ENCODE peak calls at places on chromosomes 5 and 9, in eight cellular contexts. L is AG10803, S is uterus, R is cardiac fibroblast, Z is HFF-Myc, D is BE2C, G is tibial artery, F is K562. V is an unnamed sample.

GRCh38 chr5:67623078-67623477 is 426.5 kb upstream of the CD180 start:
- DNase-seq in F (no peak), D (no peak), G (no peak), R (no peak), Z (no peak), S (no peak), L (no peak), V (no peak)

GRCh38 chr5:77560677-77561263 is 68.7 kb upstream of the WDR41 start:
- DNase-seq in Z (peak; percentile 21), F (peak; percentile 15), G (no peak), D (no peak), S (no peak), L (peak; percentile 53), R (peak; percentile 68), V (peak; percentile 23)

GRCh38 chr5:172902497-172903472 is 56.4 kb upstream of the RPL26L1 start:
- DNase-seq in G (peak; percentile 93), Z (no peak), R (peak; percentile 93), D (peak; percentile 55), L (peak; percentile 96), S (peak; percentile 92), F (peak; percentile 81), V (peak; percentile 55)

GRCh38 chr5:55621218-55621617 is 86.5 kb upstream of the PLPP1 start:
- DNase-seq in R (no peak), Z (no peak), G (no peak), S (no peak), L (no peak), D (no peak), F (no peak), V (no peak)

GRCh38 chr5:79853676-79854418 is 137.2 kb downstream of the MTX3 start:
- DNase-seq in Z (no peak), L (no peak), R (no peak), F (no peak), D (no peak), G (no peak), S (no peak), V (no peak)

GRCh38 chr5:16894236-16895057 is 41.6 kb downstream of the MYO10 start:
- DNase-seq in R (peak; percentile 61), L (peak; percentile 73), D (no peak), S (no peak), G (no peak), F (no peak), Z (peak; percentile 72), V (no peak)

GRCh38 chr9:9998491-9999287 is 614.1 kb downstream of the PTPRD start:
- DNase-seq in S (no peak), R (no peak), G (no peak), Z (no peak), F (no peak), L (no peak), D (no peak), V (no peak)

GRCh38 chr9:15293727-15294405 is 13.2 kb downstream of the TTC39B start:
- DNase-seq in L (peak; percentile 56), S (peak; percentile 28), D (no peak), R (peak; percentile 39), Z (no peak), F (no peak), G (no peak), V (no peak)

GRCh38 chr9:129761293-129761900 is 8.6 kb upstream of the PTGES start:
- DNase-seq in L (peak; percentile 94), Z (no peak), D (no peak), F (no peak), R (peak; percentile 86), G (no peak), S (peak; percentile 68), V (no peak)

GRCh38 chr9:97808972-97809371 is 44.1 kb upstream of the FOXE1 start:
- DNase-seq in R (peak; percentile 25), F (no peak), L (no peak), G (no peak), Z (no peak), D (no peak), S (no peak), V (no peak)

GRCh38 chr9:33320568-33321261 is 30.4 kb downstream of the NFX1 start:
- DNase-seq in S (peak; percentile 27), F (no peak), G (no peak), D (no peak), L (peak; percentile 93), Z (peak; percentile 74), R (peak; percentile 94), V (no peak)

GRCh38 chr5:172172912-172173591 is 15.0 kb downstream of the STK10 start:
- DNase-seq in Z (no peak), F (no peak), D (no peak), G (no peak), S (no peak), L (no peak), R (no peak), V (no peak)

GRCh38 chr5:103218164-103218563 is 40.4 kb upstream of the MACIR start:
- DNase-seq in R (peak; percentile 98), G (no peak), Z (no peak), L (peak; percentile 41), S (no peak), F (no peak), D (no peak), V (no peak)

GRCh38 chr5:179837076-179838011 is 16.6 kb downstream of the SQSTM1 start:
- DNase-seq in Z (no peak), S (no peak), R (peak; percentile 35), L (no peak), F (no peak), D (no peak), G (no peak), V (no peak)

GRCh38 chr9:99172129-99173091 is 49.3 kb downstream of the ALG2 start:
- DNase-seq in L (no peak), D (no peak), G (no peak), F (no peak), R (no peak), S (no peak), Z (no peak), V (no peak)

DNA sequence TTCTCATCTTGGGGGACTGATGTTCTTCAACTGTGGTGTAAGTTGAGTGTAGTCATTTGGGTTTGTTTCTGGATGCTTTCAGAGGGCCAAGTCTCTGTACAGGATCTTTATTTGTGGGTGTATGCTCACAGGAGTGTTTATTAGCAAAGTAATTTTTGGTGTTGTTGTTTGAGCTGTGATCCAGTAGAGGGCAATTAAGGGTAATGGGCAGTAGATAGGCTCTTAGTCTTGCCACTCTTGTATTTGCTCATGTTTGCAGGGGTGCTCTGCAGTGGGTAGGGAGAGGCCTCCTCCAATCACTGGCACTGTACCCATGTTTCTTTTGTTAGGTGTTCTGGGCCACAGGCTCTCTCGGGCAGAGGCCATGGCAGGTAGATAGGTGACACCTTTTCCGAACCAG is 45.9 kb upstream of the ITGA2 start:
- DNase-seq in R (no peak), G (no peak), S (no peak), F (no peak), Z (no peak), D (no peak), L (no peak), V (no peak)
- TF ChIP-seq CTCF in R (peak; percentile 38), G (no peak), S (no peak), F (peak; percentile 15), Z (peak; percentile 15), D (peak; percentile 16), L (peak; percentile 30), V (no peak)

DNA sequence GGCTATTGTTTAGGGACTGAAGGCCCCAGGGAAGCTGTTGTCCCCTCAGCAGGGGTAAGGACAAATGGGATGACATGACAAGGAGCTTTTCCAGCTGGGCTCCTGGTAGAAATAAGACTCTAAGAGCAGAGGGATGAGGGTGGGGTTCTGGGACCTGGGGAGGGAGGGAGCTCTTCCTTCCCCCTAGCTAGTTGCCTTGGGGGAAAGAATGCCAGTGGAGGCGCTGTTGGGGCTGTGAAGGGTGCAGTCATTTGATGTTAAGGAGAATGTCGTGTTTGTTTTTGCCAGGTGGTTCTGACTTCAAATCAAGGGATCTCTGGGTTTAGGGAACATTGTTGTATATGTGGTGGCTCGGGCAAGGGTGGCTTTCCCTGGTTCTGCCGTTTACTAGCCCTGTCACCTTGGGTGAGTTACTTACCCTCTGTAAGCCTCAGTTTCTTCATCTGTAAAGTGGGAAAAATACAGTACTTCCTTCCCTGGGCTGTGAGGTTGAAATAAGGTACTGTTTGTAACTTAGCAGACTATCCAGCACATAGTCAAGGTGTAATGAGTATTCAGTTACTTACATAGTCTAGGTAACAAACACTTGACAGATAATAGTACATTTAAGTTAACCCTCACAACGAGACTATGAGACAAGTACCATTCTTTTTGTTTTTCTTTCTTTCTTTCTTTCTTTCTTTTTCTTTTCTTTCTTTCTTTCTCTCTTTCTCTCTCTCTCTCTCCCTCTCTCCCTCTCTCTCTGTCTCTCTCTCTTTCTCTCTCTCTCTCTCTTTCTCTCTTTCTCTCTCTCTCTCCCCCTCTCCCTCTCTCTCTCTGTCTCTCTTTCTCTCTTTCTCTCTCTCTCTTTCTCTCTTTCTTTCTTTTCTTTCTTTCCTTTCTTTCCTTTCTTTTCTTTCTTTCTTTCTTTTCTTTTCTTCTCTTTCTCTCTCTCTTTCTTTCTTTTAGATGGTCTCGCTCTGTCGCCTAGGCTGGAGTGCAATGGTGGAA is 48.0 kb downstream of the WWC1 start:
- DNase-seq in L (no peak), Z (no peak), S (no peak), G (peak; percentile 9), D (no peak), F (no peak), R (no peak), V (no peak)
- TF ChIP-seq CTCF in L (peak; percentile 9), Z (peak; percentile 24), S (no peak), G (no peak), D (no peak), F (no peak), R (no peak), V (no peak)

GRCh38 chr5:112366987-112367386 is 52.1 kb downstream of the EPB41L4A start:
- DNase-seq in F (peak; percentile 16), R (no peak), D (no peak), L (no peak), S (no peak), Z (no peak), G (no peak), V (no peak)
- TF ChIP-seq CTCF in F (peak; percentile 54), R (peak; percentile 22), D (peak; percentile 58), L (peak; percentile 31), S (no peak), Z (peak; percentile 41), G (no peak), V (no peak)

GRCh38 chr5:136981936-136982335 is 517.2 kb downstream of the SPOCK1 start:
- DNase-seq in L (no peak), F (no peak), S (no peak), G (no peak), D (no peak), R (no peak), Z (no peak), V (no peak)

GRCh38 chr5:136984772-136985455 is 514.2 kb downstream of the SPOCK1 start:
- DNase-seq in L (no peak), G (no peak), S (no peak), Z (no peak), R (no peak), F (no peak), D (no peak), V (no peak)

DNA sequence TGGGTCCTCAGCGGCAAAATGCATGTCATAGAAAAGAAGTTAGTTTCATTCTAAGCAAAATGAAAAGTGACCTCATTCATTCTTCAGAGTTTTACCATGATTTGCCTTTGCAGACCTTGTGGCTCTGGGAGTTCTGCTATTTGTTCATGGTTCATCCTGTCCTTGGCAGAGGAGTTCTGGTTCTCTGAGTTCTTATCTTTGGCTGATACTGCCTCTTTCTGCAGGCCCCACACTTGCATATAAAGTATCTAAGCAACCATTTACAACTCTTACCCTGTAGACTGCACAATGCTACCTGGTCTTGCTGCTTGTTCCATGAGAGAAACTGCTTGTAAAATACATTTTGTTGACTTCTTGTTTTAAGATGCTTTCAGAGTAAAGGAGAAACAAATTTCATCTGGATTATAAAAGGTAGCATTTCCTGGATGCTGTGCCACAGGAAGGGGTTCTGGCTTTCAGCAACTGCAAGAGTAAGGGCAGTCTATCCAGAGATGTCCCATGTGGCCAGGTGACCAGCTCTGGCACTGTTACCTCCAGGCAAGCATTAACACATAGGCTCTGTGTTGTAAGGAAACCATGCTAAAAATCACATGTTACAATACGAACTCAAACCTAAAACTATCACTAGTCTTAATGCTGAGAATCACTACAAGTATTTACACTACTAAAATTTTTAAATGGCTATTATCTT is 513.2 kb downstream of the SPOCK1 start:
- DNase-seq in G (no peak), S (no peak), R (peak; percentile 20), Z (no peak), D (no peak), L (no peak), F (no peak), V (no peak)
- TF ChIP-seq CTCF in G (no peak), S (no peak), R (no peak), Z (no peak), D (no peak), L (no peak), F (no peak), V (no peak)